ENCODE peak calls at places on chromosomes 16 and 17, in eight cellular contexts. W is left ventricle myocardium inferior, C is AG10803, P is osteocyte, T is testis, O is H9, N is endothelial cell, B is pancreas. F is an unnamed sample.

GRCh38 chr16:22420606-22421135 is 46.3 kb upstream of the CDR2 start:
- DNase-seq in W (no peak), C (no peak), B (no peak), N (no peak), T (no peak), P (peak), O (no peak), F (no peak)

GRCh38 chr16:30567991-30568638 is 3.4 kb downstream of the ZNF688 start:
- DNase-seq in T (no peak), C (peak), O (no peak), W (no peak), B (no peak), N (no peak), P (no peak), F (no peak)

GRCh38 chr16:87829123-87829980 is 40.0 kb downstream of the SLC7A5 start:
- DNase-seq in C (no peak), O (no peak), P (no peak), B (no peak), W (no peak), N (no peak), T (no peak), F (no peak)

GRCh38 chr17:21005803-21006202 is 37.0 kb downstream of the USP22 start:
- DNase-seq in N (no peak), T (no peak), P (no peak), C (no peak), B (no peak), W (no peak), O (no peak), F (no peak)

GRCh38 chr16:63361032-63361624 is 1324.9 kb upstream of the CDH8 start:
- DNase-seq in N (peak), O (no peak), B (no peak), C (peak), W (no peak), P (no peak), T (peak), F (no peak)

GRCh38 chr17:15169676-15170075 is 95.5 kb downstream of the PMP22 start:
- DNase-seq in P (no peak), N (no peak), T (no peak), O (no peak), B (no peak), C (peak), W (no peak), F (no peak)

GRCh38 chr17:77396610-77397009 is 255.8 kb downstream of the SEC14L1 start:
- DNase-seq in P (no peak), W (no peak), T (no peak), C (peak), B (no peak), O (no peak), N (no peak), F (no peak)

GRCh38 chr16:47715442-47716054 is 254.4 kb downstream of the PHKB start:
- DNase-seq in O (no peak), P (no peak), B (no peak), N (no peak), W (no peak), T (no peak), C (no peak), F (no peak)

GRCh38 chr16:1151424-1152122 is 1.3 kb upstream of the CACNA1H start:
- DNase-seq in C (no peak), O (no peak), P (no peak), N (no peak), B (no peak), W (no peak), T (no peak), F (no peak)

GRCh38 chr17:80970044-80970761 is 21.4 kb upstream of the CHMP6 start:
- DNase-seq in N (no peak), C (peak), O (peak), W (peak), T (peak), P (no peak), B (no peak), F (peak)

GRCh38 chr17:54900457-54901229 is at the start of gene TOM1L1:
- DNase-seq in C (peak), B (peak), W (peak), O (peak), T (peak), P (peak), N (peak), F (peak)

GRCh38 chr16:58464916-58465731 is 34.8 kb upstream of the NDRG4 start:
- DNase-seq in P (no peak), W (no peak), T (peak), B (no peak), C (no peak), O (peak), N (peak), F (peak)
- TF ChIP-seq CTCF in P (peak), W (peak), T (no peak), B (no peak), C (no peak), O (peak), N (no peak), F (no peak)

GRCh38 chr17:70621593-70621992 is 452.3 kb downstream of the KCNJ2 start:
- DNase-seq in N (no peak), B (no peak), T (no peak), C (peak), O (no peak), W (no peak), P (no peak), F (no peak)

GRCh38 chr17:70624208-70624607 is 454.9 kb downstream of the KCNJ2 start:
- DNase-seq in C (no peak), B (no peak), W (no peak), N (no peak), O (no peak), T (no peak), P (no peak), F (no peak)

GRCh38 chr17:70622382-70623260 is 453.3 kb downstream of the KCNJ2 start:
- DNase-seq in N (peak), T (peak), W (peak), O (peak), C (peak), B (peak), P (no peak), F (peak)
- TF ChIP-seq CTCF in N (peak), T (no peak), W (peak), O (peak), C (peak), B (no peak), P (peak), F (peak)

GRCh38 chr17:41404024-41404651 is 6.7 kb upstream of the KRT31 start:
- DNase-seq in P (no peak), W (no peak), C (peak), B (no peak), O (no peak), N (no peak), T (no peak), F (no peak)

GRCh38 chr17:41403409-41404023 is 6.1 kb upstream of the KRT31 start:
- DNase-seq in B (no peak), P (no peak), W (no peak), C (no peak), T (no peak), O (no peak), N (no peak), F (no peak)

GRCh38 chr17:41402161-41402560 is 4.8 kb upstream of the KRT31 start:
- DNase-seq in C (peak), N (no peak), T (no peak), P (no peak), B (no peak), W (no peak), O (peak), F (no peak)

GRCh38 chr17:41407226-41407625 is 9.8 kb upstream of the KRT31 start:
- DNase-seq in B (no peak), T (no peak), N (no peak), W (no peak), P (no peak), C (no peak), O (no peak), F (no peak)

DNA sequence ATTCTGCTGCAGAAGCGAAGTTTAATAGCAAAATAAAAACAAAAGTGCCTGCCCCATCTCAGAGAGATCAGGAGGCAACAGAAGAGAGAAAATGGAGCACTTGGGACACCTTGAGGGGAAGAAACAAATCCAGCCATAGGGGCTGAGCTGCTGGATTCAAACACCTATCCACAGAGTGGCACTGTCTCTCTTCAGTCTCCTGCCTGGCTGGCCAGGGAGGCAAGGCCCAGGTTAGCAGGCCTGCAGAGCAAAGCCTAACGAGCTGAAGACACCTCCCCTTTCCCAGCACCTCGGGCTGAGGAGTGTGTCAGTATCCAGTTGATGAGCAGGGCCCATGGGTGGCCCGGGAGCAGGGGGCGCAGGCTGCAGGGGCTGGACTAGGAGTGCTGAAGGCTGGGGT is 8.8 kb upstream of the KRT31 start:
- DNase-seq in N (no peak), T (no peak), B (no peak), C (no peak), P (no peak), O (no peak), W (no peak), F (no peak)
- TF ChIP-seq CTCF in N (no peak), T (no peak), B (no peak), C (no peak), P (no peak), O (peak), W (no peak), F (no peak)

GRCh38 chr16:86614699-86615098 is 36.4 kb downstream of the FOXL1 start:
- DNase-seq in O (no peak), T (peak), W (no peak), N (no peak), P (no peak), C (no peak), B (no peak), F (no peak)
- TF ChIP-seq CTCF in O (no peak), T (no peak), W (no peak), N (no peak), P (no peak), C (no peak), B (no peak), F (no peak)

GRCh38 chr16:12463961-12464360 is 339.7 kb downstream of the CPPED1 start:
- DNase-seq in B (no peak), O (no peak), N (no peak), W (no peak), C (no peak), T (no peak), P (no peak), F (no peak)

GRCh38 chr16:12467418-12468210 is 336.1 kb downstream of the CPPED1 start:
- DNase-seq in B (no peak), O (no peak), N (no peak), C (no peak), W (no peak), T (no peak), P (no peak), F (no peak)

GRCh38 chr16:12470311-12471229 is 333.1 kb downstream of the CPPED1 start:
- DNase-seq in O (no peak), B (no peak), W (peak), P (no peak), C (no peak), T (no peak), N (no peak), F (no peak)

GRCh38 chr16:12471383-12471782 is 332.3 kb downstream of the CPPED1 start:
- DNase-seq in N (no peak), C (no peak), T (no peak), W (no peak), O (no peak), P (no peak), B (no peak), F (no peak)

DNA sequence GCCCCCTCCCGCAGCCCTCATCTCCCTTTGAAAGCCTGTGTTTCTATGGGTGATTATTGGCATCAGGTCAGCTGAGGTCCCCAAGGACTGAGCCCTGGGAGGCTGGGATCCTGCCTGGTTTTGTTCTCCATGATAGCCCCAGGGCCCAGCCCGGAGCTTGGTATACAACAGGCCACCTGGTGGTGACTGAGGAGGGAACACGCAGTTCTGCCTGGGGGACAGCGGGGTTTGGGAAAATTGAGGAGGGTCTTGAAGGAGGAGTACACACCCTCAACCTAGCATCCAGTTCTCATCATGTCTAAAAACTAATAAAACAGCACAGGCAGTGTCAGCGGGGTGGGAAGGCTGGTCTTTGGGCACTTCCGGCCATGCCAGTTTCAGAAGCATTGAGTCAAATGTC is 335.1 kb downstream of the CPPED1 start:
- DNase-seq in W (no peak), N (peak), O (peak), B (no peak), C (no peak), P (no peak), T (no peak), F (peak)
- TF ChIP-seq CTCF in W (no peak), N (peak), O (peak), B (no peak), C (no peak), P (no peak), T (no peak), F (peak)

GRCh38 chr17:8120520-8121443 is 2.5 kb upstream of the ALOXE3 start:
- DNase-seq in C (peak), B (peak), O (peak), T (peak), P (peak), N (peak), W (no peak), F (peak)
- TF ChIP-seq CTCF in C (peak), B (no peak), O (peak), T (no peak), P (peak), N (no peak), W (peak), F (peak)

DNA sequence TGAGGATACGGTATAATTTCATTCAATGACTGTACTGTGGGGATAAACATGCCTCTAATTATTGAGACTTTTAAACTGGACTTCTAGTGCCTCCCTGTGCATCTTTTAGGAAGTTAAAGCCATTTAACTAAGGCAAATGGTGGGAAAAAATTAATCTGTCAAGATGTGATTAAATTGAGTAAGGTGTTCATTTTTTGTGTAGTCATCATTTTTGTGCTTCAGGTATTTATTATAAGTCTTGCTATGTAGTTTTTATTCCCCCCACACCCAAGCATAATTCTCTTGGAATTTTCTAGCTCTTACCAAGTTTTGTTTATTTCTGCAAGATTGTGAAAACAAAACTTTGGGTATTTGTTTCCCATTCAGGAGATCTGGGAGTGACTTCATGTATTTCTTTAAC is 10.2 kb downstream of the TAF15 start:
- DNase-seq in B (no peak), N (no peak), C (no peak), W (no peak), O (no peak), T (no peak), P (no peak), F (no peak)
- TF ChIP-seq CTCF in B (no peak), N (no peak), C (no peak), W (no peak), O (no peak), T (no peak), P (no peak), F (no peak)